ENCODE peak calls at places on chromosomes 6 and 20, in five cellular contexts. G, E, B, S and A are unnamed samples.

GRCh38 chr20:13638496-13639477 is at the start of gene TASP1:
- DNase-seq in G (peak), S (peak), E (peak), B (peak), A (peak)

GRCh38 chr20:61654726-61655125 is 402.7 kb downstream of the CDH4 start:
- DNase-seq in S (no peak), B (no peak), G (no peak), E (no peak), A (no peak)

GRCh38 chr20:52983726-52984450 is 11.7 kb downstream of the TSHZ2 start:
- DNase-seq in S (no peak), B (no peak), G (no peak), E (no peak), A (no peak)

GRCh38 chr20:35465976-35466375 is 10.6 kb downstream of the CEP250 start:
- DNase-seq in E (no peak), S (no peak), B (no peak), G (no peak), A (no peak)

GRCh38 chr20:10662151-10662550 is 11.6 kb downstream of the JAG1 start:
- DNase-seq in S (no peak), B (no peak), E (no peak), G (no peak), A (no peak)

GRCh38 chr20:43477193-43477592 is 19.5 kb downstream of the SRSF6 start:
- DNase-seq in B (no peak), S (no peak), G (no peak), E (no peak), A (no peak)

GRCh38 chr6:158233214-158233795 is 65.2 kb downstream of the GTF2H5 start:
- DNase-seq in G (no peak), S (no peak), E (no peak), B (no peak), A (peak)

GRCh38 chr20:37095108-37095608 is 639 bp downstream of the RBL1 start:
- DNase-seq in S (no peak), E (peak), B (peak), G (no peak), A (peak)

GRCh38 chr6:144678844-144679243 is 393.7 kb downstream of the UTRN start:
- DNase-seq in G (no peak), E (no peak), S (no peak), B (no peak), A (no peak)

GRCh38 chr6:122580731-122581130 is 29.5 kb upstream of the PKIB start:
- DNase-seq in S (no peak), E (no peak), B (no peak), G (no peak), A (no peak)

GRCh38 chr6:27303613-27304272 is 8.3 kb downstream of the POM121L2 start:
- DNase-seq in G (no peak), E (no peak), S (no peak), B (no peak), A (no peak)

GRCh38 chr6:40391086-40391485 is 196.1 kb downstream of the LRFN2 start:
- DNase-seq in S (no peak), G (no peak), E (no peak), B (no peak), A (no peak)

GRCh38 chr6:119426619-119427018 is 77.1 kb upstream of the MAN1A1 start:
- DNase-seq in E (no peak), B (no peak), G (no peak), S (no peak), A (no peak)

GRCh38 chr20:48714764-48715163 is 113.0 kb downstream of the PREX1 start:
- DNase-seq in G (no peak), E (no peak), B (no peak), S (no peak), A (no peak)

GRCh38 chr6:26553739-26554668 is 15.8 kb downstream of the HMGN4 start:
- DNase-seq in G (peak), S (peak), E (peak), B (peak), A (peak)

GRCh38 chr6:103154779-103155572 is 1704.7 kb downstream of the HACE1 start:
- DNase-seq in S (no peak), E (no peak), B (no peak), G (no peak), A (no peak)

GRCh38 chr20:54112221-54112884 is 42.0 kb upstream of the BCAS1 start:
- DNase-seq in S (no peak), G (no peak), B (no peak), E (no peak), A (no peak)

GRCh38 chr20:47606414-47607207 is 104.9 kb downstream of the NCOA3 start:
- DNase-seq in E (peak), G (no peak), B (no peak), S (no peak), A (no peak)

GRCh38 chr6:141965016-141965545 is 167.6 kb upstream of the GJE1 start:
- DNase-seq in G (no peak), S (no peak), E (no peak), B (no peak), A (no peak)

GRCh38 chr20:62356948-62357667 is 10.0 kb downstream of the LAMA5 start:
- DNase-seq in B (no peak), E (no peak), G (peak), S (peak), A (no peak)

GRCh38 chr6:109454483-109455160 is 950 bp downstream of the MICAL1 start:
- DNase-seq in S (no peak), E (no peak), G (peak), B (peak), A (peak)

GRCh38 chr6:22737331-22737730 is 168.0 kb downstream of the HDGFL1 start:
- DNase-seq in B (no peak), G (peak), E (no peak), S (peak), A (no peak)

GRCh38 chr6:104689551-104690205 is 170.0 kb downstream of the HACE1 start:
- DNase-seq in G (peak), S (peak), B (no peak), E (no peak), A (no peak)

GRCh38 chr20:19815553-19815991 is 57.5 kb downstream of the RIN2 start:
- DNase-seq in S (peak), G (peak), B (no peak), E (no peak), A (no peak)

GRCh38 chr6:13373488-13373886 is 45.1 kb upstream of the TBC1D7 start:
- DNase-seq in E (no peak), S (no peak), G (no peak), B (no peak), A (no peak)

GRCh38 chr6:113496157-113496556 is 361.0 kb upstream of the MARCKS start:
- DNase-seq in B (no peak), S (no peak), E (no peak), G (peak), A (no peak)

GRCh38 chr6:33725222-33725621 is 13.7 kb upstream of the UQCC2 start:
- DNase-seq in S (no peak), E (no peak), G (no peak), B (no peak), A (no peak)

GRCh38 chr6:145214570-145214969 is 520.8 kb downstream of the EPM2A start:
- DNase-seq in E (no peak), G (peak), S (peak), B (no peak), A (peak)

GRCh38 chr20:24795444-24795843 is 153.6 kb upstream of the CST7 start:
- DNase-seq in E (no peak), S (no peak), G (no peak), B (no peak), A (no peak)

GRCh38 chr6:111741177-111741952 is 131.9 kb downstream of the FYN start:
- DNase-seq in G (no peak), B (no peak), E (no peak), S (no peak), A (no peak)

GRCh38 chr6:168226095-168226781 is 93.3 kb downstream of the DACT2 start:
- DNase-seq in E (no peak), B (no peak), S (no peak), G (no peak), A (no peak)

GRCh38 chr20:25309395-25310267 is 61.7 kb downstream of the PYGB start:
- DNase-seq in B (no peak), E (peak), S (no peak), G (peak), A (no peak)

GRCh38 chr6:169629256-169629655 is 72.6 kb downstream of the WDR27 start:
- DNase-seq in B (no peak), S (no peak), G (no peak), E (no peak), A (no peak)

GRCh38 chr6:141077355-141078333 is 1055.1 kb upstream of the GJE1 start:
- DNase-seq in S (peak), G (peak), E (no peak), B (no peak), A (no peak)

GRCh38 chr6:106519460-106520394 is 109.6 kb downstream of the RTN4IP1 start:
- DNase-seq in B (peak), G (peak), S (peak), E (no peak), A (peak)

GRCh38 chr6:157269261-157269794 is 54.0 kb downstream of the TMEM242 start:
- DNase-seq in B (no peak), G (peak), E (no peak), S (no peak), A (no peak)

GRCh38 chr6:119643866-119644265 is 294.3 kb upstream of the MAN1A1 start:
- DNase-seq in G (no peak), B (no peak), S (no peak), E (no peak), A (no peak)